ENCODE peak calls at places on chromosomes 13 and 19, in four cellular contexts. D is T-helper 1 cell, F is neural progenitor cell, U is pancreas. I is an unnamed sample.

GRCh38 chr19:43078311-43078710 is 4.2 kb downstream of the PSG2 start:
- DNase-seq in D (no peak), F (no peak), U (no peak), I (no peak)

GRCh38 chr13:95707442-95708389 is 30.8 kb downstream of the DNAJC3 start:
- DNase-seq in D (no peak), F (no peak), U (no peak), I (no peak)

GRCh38 chr13:47413112-47413511 is 516.3 kb upstream of the HTR2A start:
- DNase-seq in D (no peak), F (no peak), U (no peak), I (no peak)

GRCh38 chr13:50529154-50529882 is 314.2 kb downstream of the DLEU7 start:
- DNase-seq in D (no peak), F (no peak), U (peak), I (no peak)

GRCh38 chr13:91836554-91836953 is 438.1 kb downstream of the GPC5 start:
- DNase-seq in D (no peak), F (no peak), U (no peak), I (no peak)

GRCh38 chr13:93226065-93226622 is 463 bp upstream of the GPC6 start:
- DNase-seq in D (no peak), F (no peak), U (no peak), I (no peak)

GRCh38 chr13:111093136-111093535 is 22.0 kb upstream of the ARHGEF7 start:
- DNase-seq in D (no peak), F (no peak), U (no peak), I (no peak)

GRCh38 chr13:89061821-89062220 is 1390.7 kb downstream of the SLITRK5 start:
- DNase-seq in D (no peak), F (peak), U (no peak), I (no peak)

GRCh38 chr19:18253716-18254115 is 20.5 kb downstream of the IQCN start:
- DNase-seq in D (no peak), F (no peak), U (no peak), I (no peak)

GRCh38 chr19:6425732-6426686 is 1.4 kb upstream of the KHSRP start:
- DNase-seq in D (no peak), F (no peak), U (no peak), I (no peak)

GRCh38 chr19:15288146-15288963 is 44.0 kb downstream of the BRD4 start:
- DNase-seq in D (no peak), F (peak), U (no peak), I (no peak)

GRCh38 chr13:45048890-45049407 is 59.6 kb downstream of the GPALPP1 start:
- DNase-seq in D (no peak), F (peak), U (no peak), I (no peak)

GRCh38 chr13:102484329-102484728 is 82.5 kb upstream of the FGF14 start:
- DNase-seq in D (no peak), F (peak), U (no peak), I (no peak)

GRCh38 chr13:81582381-81582780 is 1241.5 kb upstream of the SPRY2 start:
- DNase-seq in D (no peak), F (no peak), U (no peak), I (no peak)

GRCh38 chr19:3522421-3523360 is 16.3 kb upstream of the TEKTIP1 start:
- DNase-seq in D (no peak), F (no peak), U (no peak), I (no peak)

GRCh38 chr13:99310382-99311031 is 3.3 kb upstream of the GPR183 start:
- DNase-seq in D (no peak), F (no peak), U (no peak), I (no peak)

GRCh38 chr13:59416561-59416960 is 747.2 kb downstream of the DIAPH3 start:
- DNase-seq in D (no peak), F (peak), U (no peak), I (no peak)

GRCh38 chr13:110471156-110471832 is 90.2 kb downstream of the RAB20 start:
- DNase-seq in D (no peak), F (no peak), U (no peak), I (no peak)

GRCh38 chr19:49847731-49848696 is 2.9 kb upstream of the PTOV1 start:
- DNase-seq in D (no peak), F (no peak), U (no peak), I (no peak)

GRCh38 chr13:43981091-43981490 is 101.4 kb downstream of the LACC1 start:
- DNase-seq in D (no peak), F (peak), U (no peak), I (no peak)